ENCODE peak calls at places on chromosomes 12 and 14, in ten cellular contexts. F is heart right ventricle, T is mesothelial cell of epicardium, N is transverse colon, B is glutamatergic neuron, D is lung, A is A549, I is left lung, O is coronary artery, G is cardiac muscle cell. C is an unnamed sample.

GRCh38 chr12:55142896-55143870 is 17.0 kb downstream of the OR9K2 start:
- DNase-seq in F (peak), T (peak), N (no peak), B (peak), D (no peak), A (peak), I (no peak), O (no peak), G (peak), C (peak)

GRCh38 chr12:92442782-92443181 is 260.0 kb upstream of the PLEKHG7 start:
- DNase-seq in F (no peak), T (no peak), N (no peak), B (no peak), D (no peak), A (no peak), I (no peak), O (no peak), G (no peak), C (no peak)

GRCh38 chr14:99055019-99055418 is 217.0 kb downstream of the BCL11B start:
- DNase-seq in F (no peak), T (no peak), N (no peak), B (no peak), D (no peak), A (no peak), I (no peak), O (peak), G (no peak), C (no peak)

GRCh38 chr14:96197969-96198368 is 6.7 kb upstream of the BDKRB2 start:
- DNase-seq in F (peak), T (no peak), N (no peak), B (no peak), D (no peak), A (no peak), I (peak), O (no peak), G (no peak), C (no peak)

GRCh38 chr12:38930994-38931393 is 25.6 kb upstream of the CPNE8 start:
- DNase-seq in F (no peak), T (no peak), N (no peak), B (no peak), D (no peak), A (no peak), I (no peak), O (no peak), G (no peak), C (no peak)

GRCh38 chr12:12836571-12836970 is 23.4 kb downstream of the DDX47 start:
- DNase-seq in F (no peak), T (no peak), N (no peak), B (no peak), D (no peak), A (no peak), I (no peak), O (no peak), G (no peak), C (no peak)

GRCh38 chr12:92295523-92295922 is 149.9 kb upstream of the BTG1 start:
- DNase-seq in F (no peak), T (no peak), N (no peak), B (no peak), D (no peak), A (peak), I (no peak), O (no peak), G (no peak), C (no peak)

GRCh38 chr12:104524026-104524425 is 67.3 kb downstream of the CHST11 start:
- DNase-seq in F (no peak), T (no peak), N (no peak), B (no peak), D (no peak), A (no peak), I (no peak), O (no peak), G (no peak), C (no peak)

GRCh38 chr12:124833693-124834122 is 30.0 kb downstream of the SCARB1 start:
- DNase-seq in F (no peak), T (no peak), N (no peak), B (peak), D (no peak), A (no peak), I (peak), O (no peak), G (peak), C (no peak)

GRCh38 chr12:50314629-50315312 is 31.5 kb upstream of the LIMA1 start:
- DNase-seq in F (no peak), T (no peak), N (no peak), B (no peak), D (no peak), A (peak), I (no peak), O (no peak), G (peak), C (peak)

GRCh38 chr12:64946132-64946829 is 121.8 kb downstream of the TBC1D30 start:
- DNase-seq in F (peak), T (no peak), N (no peak), B (no peak), D (no peak), A (no peak), I (no peak), O (no peak), G (peak), C (no peak)

GRCh38 chr12:55068416-55069010 is 48.7 kb downstream of the NEUROD4 start:
- DNase-seq in F (peak), T (no peak), N (no peak), B (peak), D (peak), A (peak), I (no peak), O (no peak), G (peak), C (peak)

GRCh38 chr14:30179381-30180130 is 251.9 kb upstream of the PRKD1 start:
- DNase-seq in F (no peak), T (no peak), N (no peak), B (no peak), D (no peak), A (no peak), I (no peak), O (no peak), G (no peak), C (no peak)

GRCh38 chr14:94588311-94588710 is 7.1 kb downstream of the SERPINA5 start:
- DNase-seq in F (no peak), T (no peak), N (no peak), B (no peak), D (no peak), A (no peak), I (no peak), O (no peak), G (peak), C (no peak)

GRCh38 chr12:3000548-3001275 is 41.5 kb downstream of the TEAD4 start:
- DNase-seq in F (no peak), T (no peak), N (no peak), B (peak), D (no peak), A (no peak), I (no peak), O (no peak), G (no peak), C (no peak)

GRCh38 chr14:92439551-92440344 is 73.8 kb upstream of the RIN3 start:
- DNase-seq in F (peak), T (no peak), N (no peak), B (no peak), D (no peak), A (no peak), I (no peak), O (no peak), G (peak), C (no peak)

GRCh38 chr14:104868811-104869572 is 3.9 kb downstream of the CEP170B start:
- DNase-seq in F (no peak), T (no peak), N (no peak), B (peak), D (no peak), A (no peak), I (peak), O (no peak), G (no peak), C (no peak)

GRCh38 chr14:69784942-69785341 is 12.1 kb downstream of the SLC10A1 start:
- DNase-seq in F (no peak), T (no peak), N (no peak), B (no peak), D (no peak), A (no peak), I (no peak), O (no peak), G (no peak), C (no peak)

GRCh38 chr14:68716698-68717097 is 76.2 kb downstream of the ZFP36L1 start:
- DNase-seq in F (no peak), T (no peak), N (peak), B (no peak), D (no peak), A (no peak), I (no peak), O (peak), G (no peak), C (no peak)
- TF ChIP-seq CTCF in F (no peak), T (no peak), N (peak), B (no peak), D (no peak), A (no peak), I (no peak), O (no peak), G (no peak), C (no peak)

GRCh38 chr12:127888948-127889347 is 378.0 kb upstream of the TMEM132C start:
- DNase-seq in F (peak), T (no peak), N (no peak), B (no peak), D (no peak), A (no peak), I (no peak), O (no peak), G (no peak), C (no peak)

GRCh38 chr12:127899981-127900380 is 367.0 kb upstream of the TMEM132C start:
- DNase-seq in F (no peak), T (no peak), N (no peak), B (no peak), D (no peak), A (no peak), I (no peak), O (no peak), G (no peak), C (no peak)

GRCh38 chr12:127898616-127899015 is 368.4 kb upstream of the TMEM132C start:
- DNase-seq in F (no peak), T (no peak), N (no peak), B (no peak), D (no peak), A (no peak), I (no peak), O (no peak), G (no peak), C (no peak)

GRCh38 chr12:127893875-127894635 is 372.9 kb upstream of the TMEM132C start:
- DNase-seq in F (no peak), T (no peak), N (no peak), B (peak), D (no peak), A (peak), I (no peak), O (no peak), G (peak), C (no peak)
- TF ChIP-seq CTCF in F (peak), T (peak), N (peak), B (peak), D (no peak), A (no peak), I (no peak), O (no peak), G (no peak), C (no peak)

GRCh38 chr12:106224392-106224706 is 23.5 kb downstream of the CKAP4 start:
- DNase-seq in F (no peak), T (no peak), N (no peak), B (no peak), D (no peak), A (no peak), I (no peak), O (no peak), G (no peak), C (no peak)
- TF ChIP-seq CTCF in F (no peak), T (no peak), N (peak), B (peak), D (no peak), A (no peak), I (no peak), O (no peak), G (no peak), C (no peak)

GRCh38 chr12:59595557-59596231 is at the start of gene SLC16A7:
- DNase-seq in F (peak), T (no peak), N (peak), B (peak), D (peak), A (peak), I (peak), O (peak), G (peak), C (peak)
- TF ChIP-seq CTCF in F (no peak), T (no peak), N (no peak), B (no peak), D (no peak), A (no peak), I (no peak), O (no peak), G (no peak), C (no peak)

DNA sequence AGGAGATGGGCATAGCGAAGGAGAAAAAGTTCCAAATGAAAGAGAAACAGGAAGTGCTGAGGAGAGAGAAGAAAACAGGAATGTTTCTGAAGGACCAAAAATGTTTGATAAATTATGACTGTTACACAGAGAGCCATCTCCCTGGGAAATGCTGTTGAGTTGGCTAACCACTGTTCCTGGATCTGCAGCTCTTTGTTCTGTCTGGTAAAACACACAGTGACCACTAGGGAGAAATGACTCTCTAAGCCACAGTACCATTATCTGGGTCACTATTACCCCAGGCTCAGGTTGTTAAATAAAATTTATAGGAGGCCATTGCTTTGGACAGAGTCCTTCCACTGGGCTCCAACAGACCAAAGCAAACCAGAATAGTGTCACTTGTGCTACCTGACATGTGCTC is 219.3 kb downstream of the CRADD start:
- DNase-seq in F (no peak), T (no peak), N (no peak), B (no peak), D (no peak), A (no peak), I (no peak), O (no peak), G (no peak), C (no peak)
- TF ChIP-seq CTCF in F (no peak), T (no peak), N (no peak), B (peak), D (no peak), A (no peak), I (no peak), O (no peak), G (peak), C (no peak)

GRCh38 chr12:120466560-120467315 is 2.8 kb downstream of the SRSF9 start:
- DNase-seq in F (peak), T (no peak), N (peak), B (peak), D (no peak), A (peak), I (no peak), O (no peak), G (peak), C (no peak)
- TF ChIP-seq CTCF in F (peak), T (peak), N (peak), B (peak), D (peak), A (peak), I (no peak), O (peak), G (peak), C (peak)

GRCh38 chr12:30994274-30994673 is 67.7 kb downstream of the TSPAN11 start:
- DNase-seq in F (no peak), T (no peak), N (no peak), B (peak), D (no peak), A (no peak), I (no peak), O (no peak), G (no peak), C (no peak)

GRCh38 chr12:30997685-30998440 is 71.3 kb downstream of the TSPAN11 start:
- DNase-seq in F (no peak), T (no peak), N (no peak), B (peak), D (no peak), A (no peak), I (no peak), O (no peak), G (no peak), C (no peak)

GRCh38 chr12:30996255-30996654 is 69.7 kb downstream of the TSPAN11 start:
- DNase-seq in F (no peak), T (no peak), N (no peak), B (peak), D (no peak), A (no peak), I (no peak), O (no peak), G (no peak), C (no peak)

GRCh38 chr12:30999011-30999410 is 72.5 kb downstream of the TSPAN11 start:
- DNase-seq in F (no peak), T (no peak), N (no peak), B (peak), D (no peak), A (no peak), I (no peak), O (no peak), G (no peak), C (no peak)

GRCh38 chr12:30996752-30997151 is 70.2 kb downstream of the TSPAN11 start:
- DNase-seq in F (no peak), T (no peak), N (no peak), B (peak), D (no peak), A (no peak), I (no peak), O (no peak), G (no peak), C (no peak)
- TF ChIP-seq CTCF in F (no peak), T (no peak), N (no peak), B (no peak), D (no peak), A (no peak), I (no peak), O (no peak), G (no peak), C (no peak)

C was measured in GM13976.